ENCODE peak calls at places on chromosomes 4 and X, in nine cellular contexts. O is head of caudate nucleus; N is adrenal gland; T is RPMI7951; Z is pancreas; A is omental fat pad; M is CD8-positive, alpha-beta T cell; H is OCI-M1; X is NCI-H1694 treated with DMSO at 0.1 percent for 48 hours. V is an unnamed sample.

GRCh38 chrX:134396174-134396573 is 63.8 kb upstream of the HPRT1 start:
- DNase-seq in A (no peak), H (peak; percentile 19), Z (no peak), T (peak; percentile 2), N (no peak), X (peak; percentile 42), O (no peak), M (no peak), V (peak; percentile 29)

GRCh38 chr4:76979236-76979635 is 29.7 kb downstream of the SEPTIN11 start:
- DNase-seq in Z (no peak), T (no peak), H (no peak), M (no peak), X (no peak), A (no peak), N (no peak), O (no peak), V (no peak)

GRCh38 chr4:143986173-143986572 is 33.0 kb downstream of the GYPB start:
- DNase-seq in T (no peak), O (no peak), M (no peak), H (no peak), X (no peak), N (no peak), Z (no peak), A (no peak), V (no peak)

GRCh38 chr4:40308528-40309122 is 26.5 kb upstream of the CHRNA9 start:
- DNase-seq in A (no peak), Z (no peak), X (no peak), M (no peak), O (no peak), H (no peak), N (no peak), T (no peak), V (no peak)

GRCh38 chr4:77493829-77494551 is 111.6 kb upstream of the CXCL13 start:
- DNase-seq in X (no peak), N (no peak), Z (no peak), O (no peak), A (no peak), M (no peak), T (peak; percentile 73), H (no peak), V (peak; percentile 6)

GRCh38 chr4:99755223-99755944 is 61.2 kb upstream of the DAPP1 start:
- DNase-seq in Z (no peak), H (no peak), M (no peak), A (no peak), T (no peak), X (no peak), O (no peak), N (no peak), V (no peak)

GRCh38 chrX:136768469-136769084 is 12.2 kb downstream of the ARHGEF6 start:
- DNase-seq in X (peak; percentile 83), T (peak; percentile 90), H (peak; percentile 95), A (no peak), O (peak; percentile 59), M (peak; percentile 28), Z (no peak), N (peak; percentile 57), V (peak; percentile 47)

GRCh38 chr4:105598787-105599186 is 46.4 kb downstream of the ARHGEF38 start:
- DNase-seq in N (no peak), A (no peak), O (no peak), Z (no peak), X (no peak), H (no peak), M (no peak), T (peak; percentile 36), V (peak; percentile 76)

GRCh38 chr4:4308800-4309441 is 18.9 kb downstream of the ZBTB49 start:
- DNase-seq in X (no peak), Z (no peak), N (peak; percentile 27), A (no peak), M (no peak), T (peak; percentile 77), O (no peak), H (no peak), V (peak; percentile 78)